ENCODE peak calls at places on chromosomes 5 and 9, in five cellular contexts. H is K562, Z is A549, Q is H1, K is HepG2. S is an unnamed sample.

GRCh38 chr9:79969383-79969782 is 397.6 kb downstream of the TLE4 start:
- DNase-seq in Q (no peak), H (no peak), K (no peak), Z (no peak), S (no peak)

GRCh38 chr9:98880311-98881015 is 63.2 kb upstream of the COL15A1 start:
- DNase-seq in Z (no peak), Q (no peak), K (no peak), H (no peak), S (no peak)

GRCh38 chr9:15354713-15355112 is 47.7 kb upstream of the TTC39B start:
- DNase-seq in K (peak), Z (no peak), Q (no peak), H (no peak), S (no peak)

GRCh38 chr5:173016621-173017046 is 33.1 kb downstream of the ATP6V0E1 start:
- DNase-seq in K (peak), Q (no peak), H (no peak), Z (peak), S (peak)

GRCh38 chr5:165630211-165630866 is 2124.9 kb downstream of the MAT2B start:
- DNase-seq in Q (peak), Z (peak), H (peak), K (peak), S (peak)

GRCh38 chr5:55070969-55071368 is 31.5 kb upstream of the GZMA start:
- DNase-seq in K (no peak), H (no peak), Q (no peak), Z (no peak), S (no peak)

GRCh38 chr5:178496661-178497060 is 93.5 kb downstream of the COL23A1 start:
- DNase-seq in K (no peak), Q (no peak), H (no peak), Z (no peak), S (peak)

GRCh38 chr5:181220178-181220515 is 2.9 kb upstream of the TRIM41 start:
- DNase-seq in K (no peak), Q (no peak), H (no peak), Z (no peak), S (no peak)

GRCh38 chr9:70588999-70589398 is 174.5 kb upstream of the KLF9 start:
- DNase-seq in Q (no peak), K (no peak), H (no peak), Z (no peak), S (peak)

GRCh38 chr9:134541373-134541747 is 100.2 kb upstream of the COL5A1 start:
- DNase-seq in K (no peak), H (no peak), Q (no peak), Z (no peak), S (no peak)

GRCh38 chr5:108258001-108258400 is 123.9 kb downstream of the FBXL17 start:
- DNase-seq in H (no peak), Q (no peak), K (no peak), Z (no peak), S (no peak)

GRCh38 chr9:123269316-123269715 is 930 bp upstream of the STRBP start:
- DNase-seq in Q (no peak), H (no peak), Z (no peak), K (no peak), S (no peak)

GRCh38 chr9:9961934-9962333 is 650.9 kb downstream of the PTPRD start:
- DNase-seq in H (no peak), K (no peak), Q (no peak), Z (no peak), S (no peak)

GRCh38 chr9:105865315-105865714 is 171.0 kb downstream of the TMEM38B start:
- DNase-seq in K (no peak), H (no peak), Q (no peak), Z (no peak), S (no peak)

GRCh38 chr5:68054625-68055024 is 160.9 kb upstream of the PIK3R1 start:
- DNase-seq in H (no peak), K (no peak), Q (no peak), Z (no peak), S (peak)

GRCh38 chr9:132857601-132858342 is 20.3 kb downstream of the AK8 start:
- DNase-seq in K (no peak), H (peak), Q (peak), Z (no peak), S (no peak)

GRCh38 chr5:121251954-121252353 is 599.7 kb upstream of the FTMT start:
- DNase-seq in Z (peak), K (peak), Q (no peak), H (no peak), S (peak)

GRCh38 chr9:119216891-119217290 is 152.3 kb downstream of the BRINP1 start:
- DNase-seq in H (no peak), Q (no peak), Z (no peak), K (no peak), S (no peak)

GRCh38 chr9:120394058-120394669 is 185.8 kb downstream of the CDK5RAP2 start:
- DNase-seq in H (no peak), K (peak), Z (no peak), Q (no peak), S (no peak)

GRCh38 chr9:70795841-70796240 is 325.6 kb downstream of the TRPM3 start:
- DNase-seq in Q (no peak), H (no peak), K (no peak), Z (no peak), S (no peak)

GRCh38 chr9:86406366-86406765 is 52.2 kb upstream of the TUT7 start:
- DNase-seq in Q (no peak), H (no peak), Z (no peak), K (peak), S (no peak)

GRCh38 chr9:120899490-120900037 is 22.6 kb upstream of the PHF19 start:
- DNase-seq in Z (no peak), Q (no peak), K (no peak), H (peak), S (no peak)

GRCh38 chr9:4760122-4760521 is 19.1 kb upstream of the AK3 start:
- DNase-seq in Z (no peak), Q (no peak), H (no peak), K (no peak), S (no peak)

GRCh38 chr9:80867731-80868130 is 821.6 kb downstream of the TLE1 start:
- DNase-seq in Q (no peak), Z (no peak), H (no peak), K (no peak), S (no peak)

GRCh38 chr9:95092321-95093072 is 225.0 kb downstream of the FANCC start:
- DNase-seq in H (no peak), Z (no peak), Q (no peak), K (no peak), S (peak)

GRCh38 chr9:111158375-111158774 is 120.1 kb upstream of the LPAR1 start:
- DNase-seq in H (no peak), K (no peak), Q (no peak), Z (no peak), S (no peak)

GRCh38 chr9:16152276-16153065 is 599.6 kb downstream of the CCDC171 start:
- DNase-seq in Q (no peak), Z (no peak), H (no peak), K (no peak), S (no peak)

GRCh38 chr5:45454114-45454513 is 242.1 kb downstream of the HCN1 start:
- DNase-seq in Q (no peak), K (no peak), H (no peak), Z (no peak), S (peak)

GRCh38 chr5:14445581-14446290 is 135.9 kb upstream of the OTULINL start:
- DNase-seq in H (no peak), Z (no peak), K (no peak), Q (no peak), S (peak)

GRCh38 chr5:969421-969839 is 39.2 kb upstream of the NKD2 start:
- DNase-seq in Q (no peak), K (no peak), Z (no peak), H (no peak), S (peak)

GRCh38 chr9:77892171-77892570 is 139.4 kb downstream of the GNAQ start:
- DNase-seq in Z (no peak), H (no peak), Q (no peak), K (no peak), S (no peak)

GRCh38 chr5:10167806-10168205 is 81.9 kb downstream of the ATPSCKMT start:
- DNase-seq in Z (no peak), Q (no peak), K (no peak), H (no peak), S (no peak)

GRCh38 chr5:75890546-75890945 is 173.3 kb upstream of the POC5 start:
- DNase-seq in H (no peak), Q (no peak), Z (no peak), K (no peak), S (no peak)

GRCh38 chr5:174323878-174324281 is 278.4 kb downstream of the NSG2 start:
- DNase-seq in K (peak), Q (peak), Z (peak), H (peak), S (no peak)

GRCh38 chr5:95533106-95533505 is 21.7 kb downstream of the SKIC3 start:
- DNase-seq in Z (no peak), K (no peak), Q (no peak), H (no peak), S (no peak)

GRCh38 chr5:95533761-95534160 is 21.0 kb downstream of the SKIC3 start:
- DNase-seq in H (no peak), Q (no peak), K (no peak), Z (no peak), S (no peak)

GRCh38 chr5:95532415-95532814 is 22.4 kb downstream of the SKIC3 start:
- DNase-seq in H (no peak), Q (no peak), K (no peak), Z (no peak), S (no peak)

GRCh38 chr5:95531491-95531890 is 23.3 kb downstream of the SKIC3 start:
- DNase-seq in H (no peak), Q (no peak), K (no peak), Z (no peak), S (no peak)

DNA sequence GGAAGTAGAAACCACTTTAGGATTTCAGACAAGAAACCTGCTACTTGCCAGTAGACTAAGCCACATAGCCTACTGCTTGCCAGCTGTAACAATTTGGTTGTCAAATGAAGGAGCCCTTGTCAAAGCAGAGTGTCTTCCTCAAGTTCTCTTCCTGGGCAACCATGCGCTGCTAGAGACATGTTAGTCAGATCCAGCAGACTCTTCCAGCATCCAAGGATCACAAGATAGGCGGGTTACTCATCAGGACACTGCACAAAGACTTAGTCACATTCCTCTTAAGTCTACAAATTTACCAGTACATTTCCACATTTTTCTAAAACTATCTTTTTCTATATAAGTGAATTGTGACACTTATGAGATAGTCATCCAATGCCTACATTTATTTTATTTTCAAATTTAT is 24.3 kb downstream of the SKIC3 start:
- DNase-seq in K (no peak), Q (no peak), H (no peak), Z (no peak), S (no peak)
- TF ChIP-seq JUN in K (no peak), Q (no peak), H (no peak), Z (no peak), S (no peak)

GRCh38 chr5:81853005-81853357 is 102.1 kb upstream of the SSBP2 start:
- DNase-seq in Q (no peak), Z (no peak), K (no peak), H (peak), S (no peak)

GRCh38 chr5:81852277-81853004 is 101.5 kb upstream of the SSBP2 start:
- DNase-seq in H (peak), Q (peak), Z (no peak), K (no peak), S (peak)

GRCh38 chr5:81854915-81855314 is 104.0 kb upstream of the SSBP2 start:
- DNase-seq in Q (no peak), K (no peak), Z (no peak), H (peak), S (no peak)

GRCh38 chr5:81855576-81855975 is 104.7 kb upstream of the SSBP2 start:
- DNase-seq in H (no peak), Z (no peak), K (no peak), Q (no peak), S (no peak)

GRCh38 chr5:81854485-81854884 is 103.6 kb upstream of the SSBP2 start:
- DNase-seq in K (no peak), Z (no peak), Q (no peak), H (no peak), S (no peak)
- H3K27ac ChIP-seq in K (no peak), Z (no peak), Q (no peak), H (peak), S (no peak)

GRCh38 chr9:130632081-130632710 is 32.2 kb upstream of the PRDM12 start:
- DNase-seq in K (no peak), Q (no peak), H (no peak), Z (no peak), S (no peak)
- TF ChIP-seq JUN in K (no peak), Q (no peak), H (no peak), Z (no peak), S (no peak)

DNA sequence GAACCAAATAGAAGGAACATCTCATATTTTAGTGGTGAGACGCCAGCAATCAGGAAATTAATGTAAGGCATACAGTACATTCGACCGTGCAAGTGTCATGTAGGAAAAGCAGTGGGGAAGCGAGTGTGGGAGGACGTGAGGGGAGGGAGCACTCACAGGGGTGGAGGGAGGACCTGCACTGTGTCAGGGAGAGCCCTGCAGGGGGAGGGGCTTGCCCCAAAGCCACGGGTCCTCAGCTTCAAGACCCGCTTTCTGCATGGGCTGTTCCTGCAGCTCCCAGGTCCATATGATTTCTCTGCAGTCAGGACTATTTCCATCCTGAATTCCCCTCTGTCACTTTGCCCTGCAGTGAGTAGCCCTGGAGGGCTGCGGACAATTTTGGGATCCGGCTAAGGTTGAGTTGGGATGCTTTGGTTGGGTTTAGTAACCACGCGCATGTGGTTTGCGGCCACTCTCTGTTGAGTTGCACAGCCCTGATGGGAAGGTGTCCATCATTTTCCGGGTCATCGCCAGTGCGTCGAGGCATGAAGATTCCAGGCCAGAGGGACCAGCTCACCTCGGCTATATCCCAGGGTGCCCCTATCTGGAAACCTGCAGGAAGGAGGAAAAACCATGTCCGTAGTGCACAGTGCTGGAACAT is 61.9 kb downstream of the IRX1 start:
- DNase-seq in K (no peak), H (no peak), Z (no peak), Q (no peak), S (no peak)
- H3K27ac ChIP-seq in K (no peak), H (no peak), Z (no peak), Q (no peak), S (no peak)

GRCh38 chr5:36596756-36597155 is 9.7 kb upstream of the SLC1A3 start:
- DNase-seq in Q (no peak), Z (no peak), K (no peak), H (no peak), S (no peak)

GRCh38 chr5:36605241-36605640 is 1.2 kb upstream of the SLC1A3 start:
- DNase-seq in K (no peak), H (no peak), Z (no peak), Q (no peak), S (no peak)

GRCh38 chr5:36599986-36600779 is 6.2 kb upstream of the SLC1A3 start:
- DNase-seq in H (no peak), K (no peak), Q (no peak), Z (no peak), S (no peak)

GRCh38 chr5:36602711-36603321 is 3.6 kb upstream of the SLC1A3 start:
- DNase-seq in H (no peak), Z (no peak), K (no peak), Q (no peak), S (no peak)

DNA sequence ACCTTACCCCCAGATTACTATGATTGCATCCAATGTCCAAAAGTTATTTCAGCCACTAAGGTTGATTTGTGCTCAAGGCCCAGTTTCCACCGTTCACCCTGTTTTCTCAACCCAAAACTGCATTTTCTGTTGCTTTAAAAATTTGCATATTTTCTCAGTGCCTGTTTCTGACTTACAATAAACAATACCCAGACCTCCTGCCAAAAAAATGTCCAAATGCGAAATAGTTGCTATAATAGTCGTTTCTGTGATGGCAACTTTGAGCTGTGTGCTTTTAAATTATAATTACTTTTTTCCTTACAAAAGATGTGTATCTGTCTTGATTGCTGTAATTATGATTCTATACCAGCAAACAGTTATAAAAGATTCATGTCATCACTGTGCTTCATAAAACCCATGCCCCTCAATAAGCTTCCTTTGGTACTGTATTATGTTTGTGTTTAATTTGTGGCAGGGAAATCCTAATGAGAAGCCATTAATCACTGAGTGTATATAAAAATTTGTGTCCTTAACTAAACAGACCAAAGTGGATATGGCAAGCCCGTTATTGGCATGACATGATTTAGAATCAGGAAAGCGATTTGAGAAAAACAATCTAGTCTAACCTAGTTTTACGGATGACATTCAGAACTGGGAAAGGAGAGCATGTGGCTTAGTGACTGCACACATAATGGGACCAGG is 5.4 kb upstream of the SLC1A3 start:
- DNase-seq in Q (no peak), Z (no peak), K (no peak), H (no peak), S (no peak)
- TF ChIP-seq JUN in Q (no peak), Z (no peak), K (no peak), H (no peak), S (no peak)

GRCh38 chr5:139052975-139053374 is 145.2 kb downstream of the SIL1 start:
- DNase-seq in H (no peak), K (no peak), Z (no peak), Q (no peak), S (no peak)

GRCh38 chr5:139046551-139046950 is 151.6 kb downstream of the SIL1 start:
- DNase-seq in Q (no peak), H (no peak), Z (no peak), K (no peak), S (no peak)

GRCh38 chr5:139051392-139051791 is 146.8 kb downstream of the SIL1 start:
- DNase-seq in Q (no peak), H (no peak), Z (no peak), K (no peak), S (peak)

DNA sequence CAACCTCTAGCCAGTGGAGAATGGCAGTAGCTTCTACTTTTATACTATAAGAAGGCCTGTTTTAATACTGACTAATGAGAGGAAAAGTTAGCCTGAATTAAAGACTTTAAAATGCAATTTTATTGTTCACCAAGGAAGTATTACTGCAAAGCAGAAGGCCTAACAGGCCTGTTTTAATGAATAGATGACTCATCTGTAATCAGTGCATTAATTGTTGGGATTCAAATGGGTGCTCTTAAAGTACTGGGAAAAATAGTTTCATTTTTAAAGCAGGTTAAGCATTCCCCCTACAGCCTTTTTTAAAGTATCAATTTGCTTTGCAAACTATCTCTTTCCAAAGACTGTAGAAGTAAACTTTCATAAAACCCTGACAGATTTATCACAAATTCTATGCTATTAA is 147.7 kb downstream of the SIL1 start:
- DNase-seq in H (no peak), Q (no peak), Z (no peak), K (no peak), S (no peak)
- H3K27ac ChIP-seq in H (no peak), Q (no peak), Z (no peak), K (no peak), S (no peak)

DNA sequence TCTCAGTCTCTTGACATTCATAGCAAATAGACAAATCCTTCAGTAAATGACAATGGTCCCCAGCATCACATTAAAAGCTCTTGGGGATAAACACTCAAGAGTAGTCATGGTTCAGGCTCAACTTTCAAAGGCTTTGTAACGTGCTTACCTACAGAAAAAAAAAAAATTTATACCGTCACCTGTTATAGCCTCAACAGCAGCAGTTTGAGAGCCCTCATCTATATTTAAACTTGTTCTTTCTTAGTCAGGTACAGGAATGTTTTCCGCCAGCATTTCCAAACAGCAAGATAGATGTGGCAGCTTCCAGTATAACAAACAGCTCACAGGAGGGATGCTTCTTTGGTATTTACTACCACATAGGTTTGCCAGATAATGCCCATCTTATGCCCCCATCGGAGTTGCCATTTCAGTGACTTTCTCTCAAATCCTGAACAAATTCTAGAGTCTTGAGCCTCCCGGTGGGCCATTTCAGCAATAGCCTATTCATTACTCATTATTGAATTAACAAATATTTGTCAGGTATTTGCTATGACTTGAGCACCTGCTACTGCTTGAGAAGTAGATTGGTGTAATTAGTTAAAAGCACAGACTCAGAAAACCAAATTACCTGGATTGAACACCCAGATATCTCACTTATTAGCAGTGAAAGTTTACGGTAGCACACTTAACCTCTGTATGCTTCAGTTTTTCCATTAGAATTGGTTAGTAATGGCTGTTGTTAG is 470.0 kb downstream of the EBF1 start:
- DNase-seq in Q (no peak), K (no peak), H (no peak), Z (no peak), S (no peak)
- TF ChIP-seq JUN in Q (no peak), K (no peak), H (no peak), Z (no peak), S (no peak)

GRCh38 chr9:136541709-136542108 is 4.1 kb downstream of the NOTCH1 start:
- DNase-seq in Q (no peak), H (no peak), Z (no peak), K (no peak), S (no peak)
- H3K27ac ChIP-seq in Q (no peak), H (no peak), Z (no peak), K (no peak), S (peak)